ENCODE peak calls at places on chromosomes 4 and X, in seven cellular contexts. A, U, Z, I, O, S and X are unnamed samples.

GRCh38 chr4:3290476-3290875 is 2.3 kb upstream of the RGS12 start:
- DNase-seq in A (no peak), U (no peak), Z (no peak), I (no peak), O (no peak), S (no peak), X (no peak)

GRCh38 chr4:135177323-135177722 is 975.7 kb upstream of the PABPC4L start:
- DNase-seq in A (no peak), U (no peak), Z (no peak), I (no peak), O (no peak), S (peak; percentile 21), X (no peak)

GRCh38 chr4:122775987-122776836 is 43.7 kb downstream of the BBS12 start:
- DNase-seq in A (no peak), U (no peak), Z (no peak), I (no peak), O (peak; percentile 66), S (no peak), X (no peak)

GRCh38 chrX:133575501-133575900 is 160.2 kb upstream of the GPC4 start:
- DNase-seq in A (no peak), U (no peak), Z (no peak), I (no peak), O (no peak), S (no peak), X (no peak)

GRCh38 chr4:39526810-39527295 is 386 bp downstream of the UGDH start:
- DNase-seq in A (no peak), U (no peak), Z (no peak), I (peak; percentile 37), O (no peak), S (no peak), X (no peak)

GRCh38 chrX:129653985-129654651 is 638 bp downstream of the APLN start:
- DNase-seq in A (no peak), U (no peak), Z (no peak), I (no peak), O (no peak), S (no peak), X (no peak)

GRCh38 chr4:3293410-3294391 is 880 bp downstream of the RGS12 start:
- DNase-seq in A (no peak), U (no peak), Z (no peak), I (no peak), O (no peak), S (peak; percentile 33), X (no peak)

GRCh38 chr4:5662555-5662954 is 45.8 kb downstream of the EVC2 start:
- DNase-seq in A (no peak), U (no peak), Z (no peak), I (no peak), O (no peak), S (no peak), X (no peak)

GRCh38 chr4:11424000-11424399 is 4.7 kb downstream of the HS3ST1 start:
- DNase-seq in A (no peak), U (peak; percentile 40), Z (no peak), I (peak; percentile 48), O (peak; percentile 74), S (peak; percentile 31), X (peak; percentile 26)

GRCh38 chr4:26753642-26754041 is 107.0 kb upstream of the STIM2 start:
- DNase-seq in A (no peak), U (no peak), Z (no peak), I (no peak), O (peak; percentile 77), S (no peak), X (no peak)

GRCh38 chrX:118188977-118189376 is 72.4 kb upstream of the KLHL13 start:
- DNase-seq in A (no peak), U (no peak), Z (no peak), I (no peak), O (no peak), S (no peak), X (no peak)

GRCh38 chr4:75180217-75180616 is 247.3 kb downstream of the PARM1 start:
- DNase-seq in A (no peak), U (no peak), Z (no peak), I (no peak), O (peak; percentile 7), S (no peak), X (no peak)